ENCODE peak calls at places on chromosomes 7 and 10, in six cellular contexts. T, W, P, Y, H and U are unnamed samples.

GRCh38 chr10:116729243-116729642 is 13.1 kb downstream of the HSPA12A start:
- DNase-seq in T (no peak), W (no peak), P (no peak), Y (no peak), H (no peak), U (no peak)

GRCh38 chr10:70907619-70908425 is 19.5 kb upstream of the PCBD1 start:
- DNase-seq in T (no peak), W (no peak), P (no peak), Y (no peak), H (no peak), U (no peak)

GRCh38 chr10:86345296-86346168 is 21.1 kb downstream of the GRID1 start:
- DNase-seq in T (no peak), W (no peak), P (no peak), Y (peak), H (no peak), U (no peak)

GRCh38 chr7:18429547-18429946 is 66.0 kb upstream of the HDAC9 start:
- DNase-seq in T (peak), W (no peak), P (no peak), Y (no peak), H (peak), U (no peak)

GRCh38 chr7:2954433-2954853 is 89.2 kb downstream of the CARD11 start:
- DNase-seq in T (no peak), W (no peak), P (no peak), Y (no peak), H (no peak), U (no peak)

GRCh38 chr7:4792537-4793126 is 17.2 kb downstream of the AP5Z1 start:
- DNase-seq in T (no peak), W (no peak), P (no peak), Y (peak), H (no peak), U (no peak)

GRCh38 chr7:891291-891690 is 14.9 kb downstream of the GET4 start:
- DNase-seq in T (no peak), W (no peak), P (no peak), Y (no peak), H (no peak), U (no peak)

GRCh38 chr7:135186261-135186540 is 15.7 kb upstream of the CYREN start:
- DNase-seq in T (no peak), W (no peak), P (no peak), Y (no peak), H (no peak), U (no peak)

DNA sequence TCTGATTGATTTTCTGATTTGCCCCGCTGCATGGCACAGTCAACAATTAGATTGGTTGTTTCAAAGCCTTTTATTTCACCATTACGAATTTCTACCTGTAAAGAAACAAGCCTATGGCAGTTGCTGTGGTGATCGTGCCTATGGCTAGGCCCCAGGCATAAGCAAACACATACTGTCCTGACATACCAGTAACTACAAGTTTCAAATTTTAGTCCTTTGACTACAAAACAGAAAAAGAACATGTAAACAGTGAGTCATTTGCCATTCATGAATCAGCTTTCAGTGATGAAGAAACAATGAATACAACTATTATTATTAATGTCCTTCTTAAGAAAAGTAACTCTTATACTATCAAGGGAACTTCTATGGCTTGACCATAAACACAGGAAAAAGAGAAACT is 168.0 kb upstream of the LRRN3 start:
- DNase-seq in T (peak), W (no peak), P (peak), Y (no peak), H (peak), U (peak)
- H3K4me3 ChIP-seq in T (no peak), W (no peak), P (no peak), Y (no peak), H (no peak), U (no peak)

GRCh38 chr10:63504145-63504881 is 16.9 kb upstream of the REEP3 start:
- DNase-seq in T (no peak), W (no peak), P (no peak), Y (no peak), H (no peak), U (no peak)
- H3K4me3 ChIP-seq in T (no peak), W (no peak), P (no peak), Y (no peak), H (no peak), U (no peak)

GRCh38 chr10:69097729-69098128 is 9.8 kb downstream of the SRGN start:
- DNase-seq in T (no peak), W (no peak), P (no peak), Y (no peak), H (no peak), U (no peak)
- H3K4me3 ChIP-seq in T (no peak), W (no peak), P (no peak), Y (no peak), H (no peak), U (no peak)

DNA sequence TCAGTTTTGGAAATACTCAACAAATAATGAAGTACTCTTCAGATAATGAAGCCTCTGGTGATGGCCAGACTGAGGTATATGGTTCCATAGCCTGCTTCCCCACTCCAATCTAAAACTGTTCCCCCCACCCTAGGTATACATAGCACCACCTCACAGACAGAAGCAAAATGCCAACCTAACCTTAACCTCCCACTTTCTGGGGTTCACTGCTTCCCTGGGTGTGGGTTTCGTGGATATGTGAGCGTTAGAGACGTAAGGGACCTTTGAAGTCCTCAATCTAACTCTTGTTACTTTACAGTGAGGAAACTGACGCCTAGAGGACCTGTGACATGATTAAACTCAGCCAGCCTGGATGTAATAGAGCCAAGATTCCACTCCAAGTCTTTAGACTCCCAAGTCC is 1.4 kb downstream of the RHBDD2 start:
- DNase-seq in T (no peak), W (no peak), P (no peak), Y (no peak), H (no peak), U (no peak)
- H3K4me3 ChIP-seq in T (peak), W (no peak), P (peak), Y (peak), H (peak), U (peak)